ENCODE peak calls at places on chromosomes 12 and 14, in ten cellular contexts. F, N, J, Q, M, Y, L, S, V and A are unnamed samples.

GRCh38 chr14:102516531-102517411 is 7.2 kb upstream of the ANKRD9 start:
- DNase-seq in F (no peak), N (peak; percentile 33), J (no peak), Q (peak; percentile 88), M (peak; percentile 78), Y (no peak), L (peak; percentile 70), S (no peak), V (no peak), A (no peak)

GRCh38 chr12:104072099-104072498 is 7.8 kb downstream of the HCFC2 start:
- DNase-seq in F (no peak), N (no peak), J (no peak), Q (no peak), M (no peak), Y (no peak), L (no peak), S (no peak), V (no peak), A (no peak)

GRCh38 chr12:65123435-65124063 is 2.4 kb upstream of the WIF1 start:
- DNase-seq in F (no peak), N (peak; percentile 93), J (no peak), Q (peak; percentile 22), M (peak; percentile 18), Y (peak; percentile 52), L (peak; percentile 17), S (no peak), V (peak; percentile 4), A (peak; percentile 45)

GRCh38 chr14:75083271-75083670 is 13.8 kb downstream of the ZC2HC1C start:
- DNase-seq in F (no peak), N (no peak), J (no peak), Q (no peak), M (no peak), Y (no peak), L (no peak), S (no peak), V (no peak), A (no peak)

GRCh38 chr12:60112778-60113177 is 516.9 kb downstream of the SLC16A7 start:
- DNase-seq in F (no peak), N (no peak), J (no peak), Q (no peak), M (no peak), Y (peak; percentile 6), L (no peak), S (no peak), V (no peak), A (no peak)

GRCh38 chr12:130218682-130219081 is 56.4 kb downstream of the FZD10 start:
- DNase-seq in F (no peak), N (no peak), J (no peak), Q (no peak), M (no peak), Y (no peak), L (no peak), S (no peak), V (no peak), A (no peak)

GRCh38 chr12:89737000-89737399 is 28.4 kb upstream of the ATP2B1 start:
- DNase-seq in F (no peak), N (no peak), J (no peak), Q (no peak), M (no peak), Y (no peak), L (no peak), S (no peak), V (no peak), A (no peak)

GRCh38 chr12:120677765-120678473 is 9.0 kb upstream of the MLEC start:
- DNase-seq in F (no peak), N (no peak), J (peak; percentile 64), Q (no peak), M (peak; percentile 30), Y (peak; percentile 15), L (no peak), S (peak; percentile 59), V (no peak), A (no peak)

GRCh38 chr14:51711505-51711904 is 59.8 kb downstream of the FRMD6 start:
- DNase-seq in F (no peak), N (no peak), J (no peak), Q (no peak), M (no peak), Y (no peak), L (no peak), S (no peak), V (no peak), A (no peak)

GRCh38 chr12:47316609-47317049 is 236.9 kb upstream of the AMIGO2 start:
- DNase-seq in F (no peak), N (no peak), J (no peak), Q (no peak), M (no peak), Y (peak; percentile 53), L (no peak), S (no peak), V (no peak), A (no peak)

GRCh38 chr14:22555573-22556011 is 33.4 kb downstream of the DAD1 start:
- DNase-seq in F (no peak), N (no peak), J (no peak), Q (no peak), M (peak; percentile 71), Y (no peak), L (no peak), S (no peak), V (no peak), A (no peak)

GRCh38 chr12:105485926-105486325 is 155.4 kb downstream of the C12orf75 start:
- DNase-seq in F (no peak), N (no peak), J (no peak), Q (no peak), M (no peak), Y (peak; percentile 21), L (no peak), S (no peak), V (no peak), A (no peak)

GRCh38 chr12:124240493-124240892 is 54.4 kb upstream of the RFLNA start:
- DNase-seq in F (no peak), N (no peak), J (no peak), Q (no peak), M (no peak), Y (no peak), L (peak; percentile 53), S (no peak), V (no peak), A (no peak)

GRCh38 chr12:124740691-124741137 is 123.0 kb downstream of the SCARB1 start:
- DNase-seq in F (no peak), N (no peak), J (no peak), Q (no peak), M (peak; percentile 26), Y (peak; percentile 44), L (no peak), S (no peak), V (no peak), A (no peak)

GRCh38 chr12:116529048-116529447 is 30.1 kb upstream of the MAP1LC3B2 start:
- DNase-seq in F (peak; percentile 77), N (no peak), J (peak; percentile 86), Q (no peak), M (no peak), Y (peak; percentile 69), L (no peak), S (no peak), V (no peak), A (no peak)

GRCh38 chr14:91252901-91253794 is 8.6 kb upstream of the GPR68 start:
- DNase-seq in F (no peak), N (no peak), J (no peak), Q (peak; percentile 78), M (no peak), Y (no peak), L (peak; percentile 62), S (no peak), V (no peak), A (no peak)

GRCh38 chr12:23816394-23816851 is 133.0 kb downstream of the SOX5 start:
- DNase-seq in F (no peak), N (no peak), J (no peak), Q (no peak), M (no peak), Y (no peak), L (no peak), S (no peak), V (no peak), A (no peak)

GRCh38 chr12:107236824-107237467 is 143.6 kb upstream of the CRY1 start:
- DNase-seq in F (no peak), N (no peak), J (no peak), Q (peak; percentile 21), M (no peak), Y (no peak), L (no peak), S (no peak), V (no peak), A (no peak)

GRCh38 chr14:34711169-34711568 is 3.2 kb downstream of the CFL2 start:
- DNase-seq in F (peak; percentile 90), N (no peak), J (peak; percentile 26), Q (peak; percentile 82), M (no peak), Y (peak; percentile 78), L (peak; percentile 15), S (no peak), V (peak; percentile 82), A (no peak)

GRCh38 chr12:125549836-125550235 is 484.6 kb downstream of the AACS start:
- DNase-seq in F (no peak), N (no peak), J (no peak), Q (no peak), M (no peak), Y (no peak), L (no peak), S (no peak), V (no peak), A (no peak)

GRCh38 chr12:92400006-92400405 is 254.4 kb upstream of the BTG1 start:
- DNase-seq in F (no peak), N (no peak), J (no peak), Q (no peak), M (no peak), Y (no peak), L (no peak), S (no peak), V (no peak), A (no peak)

GRCh38 chr14:105879503-105879866 is 353.1 kb downstream of the TMEM121 start:
- DNase-seq in F (no peak), N (peak; percentile 47), J (no peak), Q (no peak), M (no peak), Y (no peak), L (no peak), S (no peak), V (no peak), A (no peak)

GRCh38 chr12:4271433-4272013 is 2.0 kb upstream of the CCND2 start:
- DNase-seq in F (no peak), N (no peak), J (no peak), Q (peak; percentile 22), M (peak; percentile 74), Y (no peak), L (no peak), S (no peak), V (no peak), A (no peak)

GRCh38 chr12:88420460-88420859 is 159.8 kb downstream of the KITLG start:
- DNase-seq in F (peak; percentile 91), N (no peak), J (no peak), Q (peak; percentile 65), M (no peak), Y (peak; percentile 78), L (no peak), S (no peak), V (peak; percentile 72), A (no peak)

GRCh38 chr14:66645716-66646115 is 137.8 kb downstream of the GPHN start:
- DNase-seq in F (no peak), N (no peak), J (no peak), Q (no peak), M (no peak), Y (no peak), L (no peak), S (no peak), V (no peak), A (no peak)

GRCh38 chr12:116924558-116925453 is 14.1 kb downstream of the FBXW8 start:
- DNase-seq in F (no peak), N (peak; percentile 43), J (no peak), Q (peak; percentile 60), M (peak; percentile 47), Y (peak; percentile 52), L (peak; percentile 51), S (no peak), V (peak; percentile 4), A (no peak)

GRCh38 chr12:104295954-104296353 is 7.6 kb upstream of the EID3 start:
- DNase-seq in F (no peak), N (no peak), J (no peak), Q (no peak), M (no peak), Y (peak; percentile 55), L (no peak), S (no peak), V (no peak), A (no peak)

GRCh38 chr14:56262530-56262929 is 144.3 kb downstream of the PELI2 start:
- DNase-seq in F (no peak), N (no peak), J (no peak), Q (no peak), M (no peak), Y (no peak), L (no peak), S (no peak), V (no peak), A (no peak)